ENCODE peak calls at places on chromosomes 2 and 18, in six cellular contexts. Z is GM20000, Y is B cell, N is right lobe of liver, R is Peyer's patch, I is kidney. W is an unnamed sample.
A peak's percentile ranks its signal among the peaks of the same experiment; 100 is the strongest.

GRCh38 chr18:21934766-21935015 is 194.1 kb downstream of the MIB1 start:
- DNase-seq in I (no peak), R (no peak), Y (no peak), N (no peak), Z (no peak), W (no peak)

GRCh38 chr2:31324000-31324633 is 90.2 kb downstream of the EHD3 start:
- DNase-seq in Z (peak; percentile 72), N (no peak), I (no peak), R (no peak), Y (no peak), W (no peak)

GRCh38 chr2:222835142-222835822 is 25.6 kb upstream of the ACSL3 start:
- DNase-seq in I (no peak), Z (no peak), N (no peak), R (no peak), Y (no peak), W (no peak)

GRCh38 chr2:38835015-38835601 is 40.6 kb downstream of the DHX57 start:
- DNase-seq in R (no peak), I (no peak), N (no peak), Y (no peak), Z (no peak), W (no peak)

GRCh38 chr2:175729049-175729706 is 272.9 kb downstream of the LNPK start:
- DNase-seq in I (no peak), N (no peak), R (no peak), Y (no peak), Z (no peak), W (no peak)

GRCh38 chr2:229231469-229231868 is 39.6 kb downstream of the PID1 start:
- DNase-seq in I (no peak), Y (no peak), Z (no peak), N (no peak), R (no peak), W (no peak)

GRCh38 chr2:205654878-205655601 is 27.3 kb upstream of the NRP2 start:
- DNase-seq in N (no peak), Y (no peak), Z (no peak), R (no peak), I (no peak), W (no peak)

GRCh38 chr2:240790370-240791210 is 29.4 kb downstream of the KIF1A start:
- DNase-seq in Y (no peak), I (peak; percentile 49), Z (no peak), R (no peak), N (peak; percentile 8), W (no peak)

GRCh38 chr2:108958632-108959341 is 30.2 kb downstream of the EDAR start:
- DNase-seq in R (no peak), I (peak; percentile 8), Y (no peak), Z (no peak), N (no peak), W (no peak)

GRCh38 chr2:73059106-73059505 is 12.4 kb downstream of the SFXN5 start:
- DNase-seq in N (no peak), I (no peak), Y (no peak), R (peak; percentile 30), Z (no peak), W (no peak)

GRCh38 chr2:24077535-24077877 is 1.4 kb upstream of the SF3B6 start:
- DNase-seq in Y (no peak), R (no peak), Z (no peak), I (no peak), N (no peak), W (no peak)

DNA sequence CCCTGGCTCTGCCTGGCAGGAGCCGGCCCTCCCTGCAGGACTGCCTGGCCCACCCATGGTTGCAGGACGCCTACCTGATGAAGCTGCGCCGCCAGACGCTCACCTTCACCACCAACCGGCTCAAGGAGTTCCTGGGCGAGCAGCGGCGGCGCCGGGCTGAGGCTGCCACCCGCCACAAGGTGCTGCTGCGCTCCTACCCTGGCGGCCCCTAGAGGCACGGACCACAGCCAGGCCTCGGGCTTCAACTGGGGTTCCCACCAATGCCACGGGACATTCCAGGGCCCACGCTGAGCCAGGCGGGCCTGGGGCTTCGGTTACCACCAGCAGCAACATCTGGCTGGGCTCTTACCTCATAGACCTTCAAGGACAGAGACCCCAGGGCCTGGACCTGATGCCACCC is 6.1 kb upstream of the GMPPA start:
- DNase-seq in I (no peak), R (no peak), Y (no peak), Z (no peak), N (no peak), W (no peak)
- TF ChIP-seq CTCF in I (no peak), R (no peak), Y (no peak), Z (no peak), N (no peak), W (no peak)

GRCh38 chr18:31592520-31593157 is 962 bp downstream of the TTR start:
- DNase-seq in I (no peak), Y (no peak), R (no peak), N (no peak), Z (no peak), W (no peak)

GRCh38 chr18:31591628-31592027 is at the start of gene TTR:
- DNase-seq in N (peak; percentile 54), Y (no peak), R (no peak), Z (no peak), I (no peak), W (no peak)

GRCh38 chr18:31591113-31591512 is 564 bp upstream of the TTR start:
- DNase-seq in N (no peak), R (no peak), I (no peak), Z (no peak), Y (no peak), W (no peak)

GRCh38 chr18:31587538-31587937 is 4.1 kb upstream of the TTR start:
- DNase-seq in R (no peak), Z (no peak), Y (no peak), N (no peak), I (no peak), W (no peak)

DNA sequence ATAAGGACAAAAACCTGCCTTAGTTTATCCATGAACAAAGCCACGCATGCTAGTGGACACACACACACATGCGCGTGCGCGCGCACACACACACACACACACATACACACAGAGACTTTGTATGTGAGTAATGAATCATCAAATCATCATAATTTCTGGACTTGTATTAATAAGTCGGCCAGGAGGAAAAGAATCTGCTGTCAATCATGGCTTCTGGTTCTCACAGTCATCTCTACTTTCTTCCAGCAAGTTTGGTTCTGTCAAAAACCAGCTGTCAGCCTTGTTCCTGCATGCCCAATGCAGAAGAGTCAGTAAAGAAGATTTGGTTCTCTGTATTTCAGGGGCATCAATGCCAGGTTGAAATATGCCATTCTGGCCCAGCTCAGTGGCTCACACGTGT is 1.1 kb upstream of the TTR start:
- DNase-seq in R (no peak), I (no peak), Y (no peak), Z (no peak), N (no peak), W (no peak)
- TF ChIP-seq CTCF in R (no peak), I (no peak), Y (no peak), Z (no peak), N (no peak), W (no peak)

DNA sequence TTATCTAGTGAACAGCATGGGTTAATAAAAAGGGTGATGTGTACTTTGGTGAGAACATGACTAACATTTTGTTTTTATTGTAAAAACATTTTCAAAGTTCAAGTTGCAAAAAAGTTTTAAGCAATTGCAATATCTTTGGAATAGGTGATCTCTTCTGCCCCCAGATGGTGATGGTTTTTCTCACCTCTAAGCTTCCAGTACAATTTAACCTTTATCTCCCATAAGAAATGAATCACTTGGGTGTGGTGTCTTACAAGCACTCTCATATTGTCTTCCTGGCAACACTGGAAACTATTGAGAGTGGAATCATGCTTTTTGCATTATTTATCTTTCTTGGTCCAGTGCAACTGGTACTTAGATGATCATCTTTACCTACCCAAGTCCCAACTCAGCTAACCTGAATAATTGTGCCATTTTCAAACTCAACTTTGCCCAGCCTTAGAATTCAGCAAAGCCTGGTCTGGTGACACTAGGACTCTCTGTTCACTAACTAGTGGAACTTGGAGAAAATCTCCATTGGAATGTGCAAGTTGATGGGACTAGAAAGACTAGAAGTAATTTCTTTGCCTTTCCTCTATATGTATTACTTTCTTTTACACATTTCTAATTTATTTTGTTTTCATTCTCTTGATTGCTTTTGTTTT is 964.6 kb upstream of the ZEB2 start:
- DNase-seq in I (no peak), N (no peak), Y (peak; percentile 9), Z (peak; percentile 4), R (no peak), W (no peak)
- TF ChIP-seq CTCF in I (no peak), N (peak; percentile 24), Y (peak; percentile 55), Z (no peak), R (peak; percentile 7), W (peak; percentile 35)

GRCh38 chr2:58235988-58236387 is 5.1 kb downstream of the FANCL start:
- DNase-seq in Z (no peak), I (no peak), R (no peak), Y (no peak), N (no peak), W (no peak)

GRCh38 chr2:58239243-58239642 is 1.9 kb downstream of the FANCL start:
- DNase-seq in I (no peak), N (no peak), R (no peak), Y (no peak), Z (no peak), W (no peak)

GRCh38 chr2:58240595-58240937 is 559 bp downstream of the FANCL start:
- DNase-seq in Z (no peak), I (no peak), R (no peak), Y (no peak), N (no peak), W (no peak)

GRCh38 chr2:58237741-58238140 is 3.4 kb downstream of the FANCL start:
- DNase-seq in Y (no peak), Z (no peak), N (no peak), I (no peak), R (no peak), W (no peak)

GRCh38 chr2:58240938-58241755 is at the start of gene FANCL:
- DNase-seq in I (peak; percentile 95), R (peak; percentile 95), Y (peak; percentile 83), Z (peak; percentile 91), N (peak; percentile 95), W (peak; percentile 51)
- TF ChIP-seq CTCF in I (no peak), R (no peak), Y (no peak), Z (no peak), N (no peak), W (no peak)

GRCh38 chr2:210366675-210367080 is 51.7 kb upstream of the MYL1 start:
- DNase-seq in N (no peak), R (no peak), Y (no peak), Z (no peak), I (no peak), W (no peak)

GRCh38 chr2:210360412-210360811 is 45.4 kb upstream of the MYL1 start:
- DNase-seq in Y (no peak), N (no peak), R (no peak), Z (no peak), I (no peak), W (no peak)

GRCh38 chr2:210363876-210364275 is 48.9 kb upstream of the MYL1 start:
- DNase-seq in I (no peak), Z (no peak), N (no peak), Y (no peak), R (no peak), W (no peak)

GRCh38 chr2:210363261-210363660 is 48.3 kb upstream of the MYL1 start:
- DNase-seq in Y (no peak), R (no peak), I (no peak), Z (no peak), N (no peak), W (no peak)
- TF ChIP-seq CTCF in Y (no peak), R (no peak), I (no peak), Z (peak; percentile 12), N (no peak), W (no peak)

DNA sequence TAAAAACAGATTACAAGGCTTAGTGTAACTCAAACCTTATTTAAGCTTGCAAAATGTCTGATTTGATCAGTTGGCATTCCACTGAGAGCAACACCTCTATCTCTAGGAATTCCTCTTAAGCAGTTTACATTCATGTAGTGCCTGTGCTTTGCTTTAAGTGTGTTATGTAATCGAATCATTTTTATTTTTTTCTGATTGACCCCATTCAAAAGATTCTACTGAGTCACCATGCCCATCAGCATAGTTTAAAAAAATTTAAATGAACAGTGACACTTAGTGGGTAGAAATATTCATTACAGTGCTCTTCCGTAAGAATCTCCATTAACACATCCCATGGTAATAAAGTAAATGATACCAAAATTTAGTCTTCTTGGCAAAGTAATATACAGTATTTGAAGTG is 67.8 kb upstream of the SLC4A10 start:
- DNase-seq in Z (no peak), Y (no peak), N (no peak), R (no peak), I (no peak), W (no peak)
- TF ChIP-seq CTCF in Z (no peak), Y (no peak), N (no peak), R (no peak), I (no peak), W (no peak)